ENCODE peak calls at places on chromosomes 7 and 10, in four cellular contexts. A is mucosa of gallbladder, D is M059J, Z is T-helper 2 cell. F is an unnamed sample.

GRCh38 chr7:28112883-28113540 is 67.6 kb downstream of the JAZF1 start:
- DNase-seq in A (no peak), D (no peak), Z (no peak), F (peak; percentile 50)

GRCh38 chr7:36986429-36987362 is 262.4 kb upstream of the AOAH start:
- DNase-seq in A (peak; percentile 46), D (peak; percentile 54), Z (peak; percentile 41), F (peak; percentile 76)

GRCh38 chr10:43230101-43230908 is 36.6 kb downstream of the RASGEF1A start:
- DNase-seq in A (no peak), D (no peak), Z (no peak), F (no peak)

GRCh38 chr10:75097666-75098285 is 13.7 kb upstream of the SAMD8 start:
- DNase-seq in A (no peak), D (peak; percentile 22), Z (no peak), F (no peak)

GRCh38 chr10:119973261-119973660 is 80.7 kb downstream of the SEC23IP start:
- DNase-seq in A (no peak), D (peak; percentile 58), Z (no peak), F (no peak)

GRCh38 chr7:42831051-42831952 is 80.6 kb downstream of the C7orf25 start:
- DNase-seq in A (peak; percentile 49), D (peak; percentile 58), Z (no peak), F (peak; percentile 25)

GRCh38 chr7:36395171-36395894 is 5.7 kb downstream of the ANLN start:
- DNase-seq in A (no peak), D (no peak), Z (no peak), F (no peak)

GRCh38 chr7:4416436-4417092 is 265.5 kb upstream of the FOXK1 start:
- DNase-seq in A (peak; percentile 17), D (no peak), Z (no peak), F (no peak)

GRCh38 chr10:101617102-101617823 is 29.1 kb downstream of the DPCD start:
- DNase-seq in A (no peak), D (no peak), Z (no peak), F (no peak)

GRCh38 chr10:80986596-80986995 is 448.9 kb downstream of the SH2D4B start:
- DNase-seq in A (no peak), D (no peak), Z (no peak), F (no peak)

GRCh38 chr10:19993714-19994343 is 177.6 kb downstream of the PLXDC2 start:
- DNase-seq in A (no peak), D (no peak), Z (no peak), F (no peak)

GRCh38 chr7:115997221-115997620 is 33.3 kb downstream of the TFEC start:
- DNase-seq in A (no peak), D (no peak), Z (no peak), F (no peak)

GRCh38 chr7:45384499-45384898 is 189.7 kb upstream of the ADCY1 start:
- DNase-seq in A (no peak), D (peak; percentile 77), Z (no peak), F (no peak)

GRCh38 chr7:50595538-50596102 is 30.4 kb upstream of the DDC start:
- DNase-seq in A (peak; percentile 38), D (peak; percentile 27), Z (no peak), F (no peak)

GRCh38 chr10:110634527-110635209 is 9.5 kb upstream of the RBM20 start:
- DNase-seq in A (no peak), D (peak; percentile 62), Z (no peak), F (no peak)

GRCh38 chr7:107125475-107125874 is 43.3 kb upstream of the HBP1 start:
- DNase-seq in A (no peak), D (no peak), Z (no peak), F (no peak)

GRCh38 chr10:87925570-87925969 is 62.1 kb downstream of the PTEN start:
- DNase-seq in A (no peak), D (peak; percentile 73), Z (no peak), F (no peak)

GRCh38 chr10:97228775-97229157 is 43.0 kb upstream of the SLIT1 start:
- DNase-seq in A (no peak), D (no peak), Z (no peak), F (no peak)

GRCh38 chr10:46094931-46095755 is 49.1 kb upstream of the MSMB start:
- DNase-seq in A (no peak), D (no peak), Z (no peak), F (no peak)

GRCh38 chr7:153452661-153453060 is 599.5 kb upstream of the DPP6 start:
- DNase-seq in A (no peak), D (no peak), Z (no peak), F (no peak)

GRCh38 chr7:47581442-47581820 is 480 bp downstream of the TNS3 start:
- DNase-seq in A (no peak), D (no peak), Z (no peak), F (no peak)

GRCh38 chr7:155386608-155387007 is 71.3 kb upstream of the EN2 start:
- DNase-seq in A (no peak), D (no peak), Z (no peak), F (no peak)

GRCh38 chr7:148962823-148963582 is 65.3 kb downstream of the PDIA4 start:
- DNase-seq in A (peak; percentile 73), D (peak; percentile 67), Z (peak; percentile 37), F (peak; percentile 77)

GRCh38 chr7:87552351-87552750 is 48.3 kb downstream of the ABCB1 start:
- DNase-seq in A (no peak), D (no peak), Z (no peak), F (no peak)

GRCh38 chr7:120989571-120990220 is 1.2 kb downstream of the CPED1 start:
- DNase-seq in A (no peak), D (peak; percentile 52), Z (no peak), F (peak; percentile 73)

GRCh38 chr10:118970770-118971169 is 58.7 kb upstream of the NANOS1 start:
- DNase-seq in A (no peak), D (no peak), Z (no peak), F (no peak)

GRCh38 chr7:368651-369475 is 78.9 kb downstream of the FOXL3 start:
- DNase-seq in A (no peak), D (no peak), Z (no peak), F (no peak)

GRCh38 chr7:98286093-98286525 is 4.6 kb downstream of the BRI3 start:
- DNase-seq in A (peak; percentile 50), D (peak; percentile 81), Z (no peak), F (peak; percentile 91)

GRCh38 chr10:79267449-79267848 is 79.8 kb upstream of the PPIF start:
- DNase-seq in A (no peak), D (no peak), Z (no peak), F (no peak)

GRCh38 chr10:131839351-131839750 is 61.5 kb upstream of the PPP2R2D start:
- DNase-seq in A (no peak), D (no peak), Z (no peak), F (peak; percentile 21)

GRCh38 chr10:14588084-14588937 is 186.4 kb downstream of the FAM107B start:
- DNase-seq in A (peak; percentile 56), D (peak; percentile 93), Z (peak; percentile 45), F (peak; percentile 82)

GRCh38 chr7:128322040-128322643 is 21.6 kb downstream of the RBM28 start:
- DNase-seq in A (peak; percentile 16), D (peak; percentile 64), Z (no peak), F (no peak)

GRCh38 chr10:123995082-123995460 is 98.3 kb downstream of the CHST15 start:
- DNase-seq in A (no peak), D (no peak), Z (no peak), F (peak; percentile 66)

GRCh38 chr10:7092603-7093002 is 318.2 kb downstream of the SFMBT2 start:
- DNase-seq in A (no peak), D (no peak), Z (no peak), F (no peak)

GRCh38 chr10:75788394-75789205 is 357.2 kb downstream of the LRMDA start:
- DNase-seq in A (peak; percentile 61), D (peak; percentile 42), Z (no peak), F (peak; percentile 64)

GRCh38 chr7:143362126-143362961 is at the start of gene FAM131B:
- DNase-seq in A (no peak), D (no peak), Z (no peak), F (no peak)

GRCh38 chr7:29866490-29866930 is 60.2 kb downstream of the WIPF3 start:
- DNase-seq in A (peak; percentile 46), D (no peak), Z (no peak), F (peak; percentile 86)

GRCh38 chr10:59336632-59337031 is 25.7 kb downstream of the FAM13C start:
- DNase-seq in A (no peak), D (no peak), Z (no peak), F (no peak)

GRCh38 chr7:132247995-132248618 is 328.2 kb downstream of the PLXNA4 start:
- DNase-seq in A (no peak), D (no peak), Z (no peak), F (no peak)